ENCODE peak calls at places on chromosomes 11 and 22, in nine cellular contexts. A is Right ventricle myocardium superior; S is epithelial cell of proximal tubule; R is NCI-H1436 treated with DMSO at 0.1 percent for 48 hours; C is naive thymus-derived CD8-positive, alpha-beta T cell; U is Daoy; J is stimulated activated effector memory CD8-positive, alpha-beta T cell treated with anti-CD3 and anti-CD28 coated beads, Interleukin-12 subunit alpha, Interleukin-12 subunit beta, amount 100 ng/mL, for 72 hours; Z is colonic mucosa; B is effector memory CD8-positive, alpha-beta T cell. L is an unnamed sample.

GRCh38 chr11:91173701-91174100 is 950.9 kb upstream of the CHORDC1 start:
- DNase-seq in C (no peak), B (no peak), A (no peak), U (no peak), J (no peak), R (no peak), Z (no peak), S (no peak), L (no peak)

GRCh38 chr11:100557830-100558611 is 129.1 kb upstream of the ARHGAP42 start:
- DNase-seq in B (no peak), A (no peak), S (no peak), Z (no peak), U (peak), C (no peak), J (no peak), R (no peak), L (no peak)

GRCh38 chr11:82988936-82989627 is 82.6 kb downstream of the RAB30 start:
- DNase-seq in S (no peak), B (no peak), J (no peak), R (no peak), Z (no peak), U (no peak), A (no peak), C (no peak), L (no peak)

GRCh38 chr11:59053387-59053786 is 32.7 kb upstream of the GLYATL1B start:
- DNase-seq in J (peak), U (peak), B (peak), R (no peak), A (peak), C (peak), Z (peak), S (no peak), L (peak)

GRCh38 chr22:23203452-23204124 is 23.3 kb downstream of the BCR start:
- DNase-seq in J (no peak), A (no peak), B (no peak), R (no peak), C (no peak), S (no peak), U (no peak), Z (no peak), L (no peak)

GRCh38 chr11:1518301-1518700 is 31.7 kb upstream of the MOB2 start:
- DNase-seq in S (no peak), B (no peak), C (no peak), A (no peak), Z (no peak), U (no peak), R (no peak), J (no peak), L (no peak)

GRCh38 chr11:665707-666281 is 28.7 kb downstream of the DRD4 start:
- DNase-seq in R (no peak), J (no peak), Z (no peak), A (no peak), S (no peak), C (no peak), B (no peak), U (no peak), L (no peak)

GRCh38 chr22:49087163-49087562 is 740.5 kb downstream of the BRD1 start:
- DNase-seq in B (no peak), R (peak), C (no peak), Z (no peak), S (no peak), A (no peak), J (no peak), U (no peak), L (no peak)

GRCh38 chr22:39526736-39527171 is 5.8 kb downstream of the RPS19BP1 start:
- DNase-seq in A (no peak), S (no peak), J (no peak), C (no peak), Z (no peak), B (no peak), U (peak), R (no peak), L (no peak)

GRCh38 chr11:35134403-35135126 is 4.4 kb upstream of the CD44 start:
- DNase-seq in B (no peak), S (no peak), R (no peak), J (no peak), C (no peak), U (no peak), Z (no peak), A (no peak), L (no peak)

GRCh38 chr22:17396531-17396930 is 27.3 kb downstream of the CECR2 start:
- DNase-seq in J (no peak), B (no peak), S (no peak), R (no peak), U (no peak), Z (no peak), A (no peak), C (no peak), L (no peak)

GRCh38 chr11:29161216-29161615 is 855.6 kb downstream of the KCNA4 start:
- DNase-seq in A (no peak), U (peak), J (no peak), C (no peak), S (no peak), Z (no peak), B (no peak), R (no peak), L (no peak)

GRCh38 chr22:44360686-44361381 is 48.1 kb upstream of the SHISAL1 start:
- DNase-seq in R (no peak), A (peak), S (no peak), J (no peak), Z (no peak), B (no peak), C (no peak), U (peak), L (no peak)

GRCh38 chr11:124754309-124754708 is 2.3 kb upstream of the VSIG2 start:
- DNase-seq in U (no peak), J (no peak), R (no peak), B (no peak), Z (no peak), S (no peak), C (no peak), A (no peak), L (no peak)

GRCh38 chr22:27670701-27671412 is 130.7 kb downstream of the MN1 start:
- DNase-seq in R (no peak), B (no peak), J (no peak), A (peak), U (peak), Z (no peak), C (no peak), S (no peak), L (no peak)

GRCh38 chr11:134578807-134579708 is 167.0 kb upstream of the B3GAT1 start:
- DNase-seq in A (no peak), B (no peak), R (no peak), J (peak), S (no peak), C (no peak), Z (no peak), U (no peak), L (no peak)

GRCh38 chr11:112614605-112615004 is 346.6 kb upstream of the NCAM1 start:
- DNase-seq in B (no peak), A (no peak), S (no peak), U (no peak), C (no peak), Z (no peak), R (no peak), J (no peak), L (no peak)

GRCh38 chr11:119874660-119875238 is 145.7 kb upstream of the NECTIN1 start:
- DNase-seq in B (no peak), Z (no peak), C (no peak), A (no peak), U (no peak), S (no peak), R (no peak), J (no peak), L (no peak)

GRCh38 chr11:1907955-1908354 is 11.5 kb upstream of the TNNT3 start:
- DNase-seq in J (no peak), S (no peak), U (no peak), A (no peak), R (no peak), B (no peak), Z (no peak), C (no peak), L (no peak)

GRCh38 chr11:79366218-79366617 is 74.6 kb downstream of the TENM4 start:
- DNase-seq in R (no peak), S (no peak), A (no peak), U (no peak), Z (no peak), J (no peak), C (no peak), B (no peak), L (no peak)

GRCh38 chr22:29194269-29194668 is 11.4 kb upstream of the EMID1 start:
- DNase-seq in C (no peak), Z (no peak), B (no peak), U (no peak), J (no peak), A (no peak), S (no peak), R (no peak), L (no peak)

GRCh38 chr11:75432911-75433321 is at the start of gene KLHL35:
- DNase-seq in A (no peak), Z (no peak), C (no peak), U (no peak), R (no peak), B (no peak), S (no peak), J (no peak), L (no peak)

GRCh38 chr22:48287031-48287430 is 1524.6 kb downstream of the TBC1D22A start:
- DNase-seq in C (no peak), U (no peak), J (no peak), S (no peak), A (no peak), Z (no peak), R (no peak), B (no peak), L (no peak)

GRCh38 chr11:2518983-2519340 is 74.2 kb downstream of the KCNQ1 start:
- DNase-seq in A (no peak), R (no peak), C (no peak), J (no peak), Z (no peak), U (peak), S (no peak), B (no peak), L (no peak)

GRCh38 chr11:47468598-47469214 is 19.8 kb upstream of the RAPSN start:
- DNase-seq in J (no peak), Z (no peak), U (no peak), R (no peak), B (no peak), S (no peak), C (no peak), A (no peak), L (no peak)

GRCh38 chr11:28463826-28464225 is 355.6 kb downstream of the METTL15 start:
- DNase-seq in R (no peak), J (no peak), U (no peak), C (no peak), A (no peak), S (no peak), B (no peak), Z (no peak), L (no peak)

GRCh38 chr11:92979176-92979575 is 9.7 kb downstream of the MTNR1B start:
- DNase-seq in C (no peak), U (peak), A (no peak), Z (no peak), R (no peak), B (no peak), S (no peak), J (no peak), L (no peak)

GRCh38 chr22:27274770-27275449 is 526.6 kb downstream of the MN1 start:
- DNase-seq in J (no peak), B (no peak), Z (no peak), R (no peak), U (no peak), S (no peak), A (no peak), C (no peak), L (no peak)

L was measured in T follicular helper cell.